ENCODE peak calls at places on chromosome 2, in five cellular contexts. G, W, U, N and M are unnamed samples.

GRCh38 chr2:1137992-1138391 is 187.3 kb downstream of the SNTG2 start:
- DNase-seq in U (no peak), W (no peak), G (no peak), N (no peak), M (no peak)

GRCh38 chr2:96506907-96507240 is 1.7 kb upstream of the NEURL3 start:
- DNase-seq in W (no peak), N (no peak), U (no peak), G (no peak), M (no peak)

GRCh38 chr2:239944706-239945551 is 80.2 kb downstream of the NDUFA10 start:
- DNase-seq in U (no peak), G (no peak), N (peak), W (no peak), M (no peak)

GRCh38 chr2:99682280-99683060 is 192.7 kb upstream of the REV1 start:
- DNase-seq in U (no peak), G (no peak), W (no peak), N (no peak), M (no peak)

GRCh38 chr2:7572460-7572859 is 655.2 kb downstream of the RNF144A start:
- DNase-seq in G (no peak), U (no peak), W (no peak), N (no peak), M (no peak)

GRCh38 chr2:42327125-42327524 is 33.9 kb downstream of the COX7A2L start:
- DNase-seq in U (no peak), G (no peak), W (no peak), N (no peak), M (no peak)

GRCh38 chr2:144401036-144401435 is 118.9 kb downstream of the ZEB2 start:
- DNase-seq in N (no peak), W (no peak), U (no peak), G (no peak), M (no peak)

GRCh38 chr2:219406861-219407230 is 11.3 kb upstream of the DES start:
- DNase-seq in G (peak), U (no peak), W (no peak), N (peak), M (no peak)

GRCh38 chr2:147223119-147223518 is 621.7 kb upstream of the ACVR2A start:
- DNase-seq in U (no peak), W (no peak), N (no peak), G (no peak), M (no peak)

GRCh38 chr2:18516112-18516511 is 44.3 kb downstream of the RDH14 start:
- DNase-seq in W (no peak), N (no peak), U (no peak), G (no peak), M (no peak)

GRCh38 chr2:174697267-174697666 is 67.0 kb downstream of the CHRNA1 start:
- DNase-seq in G (no peak), U (peak), N (peak), W (peak), M (no peak)

GRCh38 chr2:200365209-200365608 is 58.7 kb downstream of the SPATS2L start:
- DNase-seq in G (no peak), N (no peak), U (no peak), W (no peak), M (no peak)

GRCh38 chr2:70887550-70888229 is 48.0 kb upstream of the ATP6V1B1 start:
- DNase-seq in W (no peak), N (no peak), G (no peak), U (no peak), M (no peak)

GRCh38 chr2:156818221-156818620 is 382.0 kb downstream of the GPD2 start:
- DNase-seq in W (no peak), N (no peak), G (no peak), U (no peak), M (no peak)

GRCh38 chr2:124542932-124543640 is 518.0 kb downstream of the CNTNAP5 start:
- DNase-seq in G (no peak), W (no peak), U (no peak), N (peak), M (no peak)

GRCh38 chr2:201840726-201841125 is 34.4 kb downstream of the CDK15 start:
- DNase-seq in U (no peak), N (no peak), W (no peak), G (no peak), M (no peak)

GRCh38 chr2:143732076-143732475 is 602.9 kb downstream of the ARHGAP15 start:
- DNase-seq in N (no peak), W (no peak), G (no peak), U (no peak), M (no peak)

GRCh38 chr2:98634406-98635092 is 26.2 kb downstream of the UNC50 start:
- DNase-seq in N (no peak), W (no peak), U (peak), G (no peak), M (no peak)

GRCh38 chr2:59622599-59623308 is 930.7 kb downstream of the BCL11A start:
- DNase-seq in W (no peak), N (no peak), U (no peak), G (no peak), M (no peak)

GRCh38 chr2:68831688-68832087 is 39.5 kb downstream of the BMP10 start:
- DNase-seq in W (no peak), U (no peak), G (no peak), N (no peak), M (no peak)

GRCh38 chr2:161173541-161174194 is 13.4 kb downstream of the TANK start:
- DNase-seq in W (no peak), N (no peak), U (no peak), G (no peak), M (no peak)

GRCh38 chr2:68274022-68274421 is 21.7 kb upstream of the PPP3R1 start:
- DNase-seq in G (no peak), W (no peak), U (no peak), N (no peak), M (no peak)

GRCh38 chr2:205462681-205463345 is 219.5 kb upstream of the NRP2 start:
- DNase-seq in W (no peak), N (no peak), U (no peak), G (no peak), M (no peak)

GRCh38 chr2:15890936-15891905 is 49.1 kb upstream of the MYCN start:
- DNase-seq in W (no peak), U (no peak), G (no peak), N (no peak), M (no peak)

GRCh38 chr2:109419960-109420370 is 193.8 kb downstream of the SEPTIN10 start:
- DNase-seq in W (no peak), N (no peak), U (no peak), G (peak), M (no peak)